ENCODE peak calls at places on chromosomes 13 and 19, in six cellular contexts. U, W, H, I, M and Z are unnamed samples.
A peak's percentile ranks its signal among the peaks of the same experiment; 100 is the strongest.

GRCh38 chr13:31207630-31208549 is 8.1 kb downstream of the B3GLCT start:
- DNase-seq in U (no peak), W (no peak), H (peak; percentile 76), I (no peak), M (no peak), Z (no peak)

GRCh38 chr19:29745253-29745652 is 30.2 kb upstream of the C19orf12 start:
- DNase-seq in U (no peak), W (no peak), H (no peak), I (no peak), M (peak; percentile 81), Z (no peak)

GRCh38 chr13:107767119-107767518 is 448.2 kb downstream of the LIG4 start:
- DNase-seq in U (no peak), W (no peak), H (no peak), I (no peak), M (no peak), Z (no peak)

GRCh38 chr13:112687836-112688559 is 1.8 kb upstream of the ATP11A start:
- DNase-seq in U (no peak), W (no peak), H (no peak), I (no peak), M (peak; percentile 45), Z (no peak)

GRCh38 chr19:46732966-46733692 is 12.7 kb upstream of the FKRP start:
- DNase-seq in U (no peak), W (no peak), H (peak; percentile 78), I (no peak), M (no peak), Z (no peak)

GRCh38 chr13:105630411-105630810 is 905.1 kb downstream of the EFNB2 start:
- DNase-seq in U (no peak), W (no peak), H (no peak), I (no peak), M (no peak), Z (no peak)

GRCh38 chr13:108572782-108573211 is 56.6 kb upstream of the MYO16 start:
- DNase-seq in U (no peak), W (no peak), H (no peak), I (peak; percentile 18), M (no peak), Z (no peak)

GRCh38 chr13:101552797-101553196 is 100.3 kb downstream of the ITGBL1 start:
- DNase-seq in U (no peak), W (no peak), H (peak; percentile 57), I (peak; percentile 25), M (no peak), Z (no peak)

GRCh38 chr19:28045621-28046020 is 1167.3 kb downstream of the UQCRFS1 start:
- DNase-seq in U (no peak), W (no peak), H (no peak), I (no peak), M (no peak), Z (no peak)

GRCh38 chr19:23543351-23543750 is 143.7 kb downstream of the ZNF675 start:
- DNase-seq in U (no peak), W (no peak), H (no peak), I (no peak), M (no peak), Z (no peak)

GRCh38 chr19:23541991-23542390 is 145.0 kb downstream of the ZNF675 start:
- DNase-seq in U (no peak), W (no peak), H (no peak), I (no peak), M (no peak), Z (no peak)

GRCh38 chr19:23542562-23542961 is 144.4 kb downstream of the ZNF675 start:
- DNase-seq in U (no peak), W (no peak), H (no peak), I (peak; percentile 54), M (no peak), Z (no peak)

GRCh38 chr19:23539499-23539898 is 144.2 kb upstream of the ZNF91 start:
- DNase-seq in U (no peak), W (no peak), H (no peak), I (no peak), M (no peak), Z (no peak)
- TF ChIP-seq CTCF in U (no peak), W (no peak), H (no peak), I (no peak), M (no peak), Z (no peak)

GRCh38 chr19:33876192-33876591 is 79.5 kb downstream of the KCTD15 start:
- DNase-seq in U (no peak), W (no peak), H (no peak), I (no peak), M (no peak), Z (no peak)

GRCh38 chr19:33876619-33877018 is 79.9 kb downstream of the KCTD15 start:
- DNase-seq in U (no peak), W (no peak), H (no peak), I (no peak), M (no peak), Z (no peak)

GRCh38 chr19:33878136-33878535 is 81.5 kb downstream of the KCTD15 start:
- DNase-seq in U (no peak), W (no peak), H (no peak), I (no peak), M (no peak), Z (no peak)

GRCh38 chr19:33879818-33880575 is 83.3 kb downstream of the KCTD15 start:
- DNase-seq in U (no peak), W (no peak), H (no peak), I (no peak), M (peak; percentile 63), Z (no peak)

GRCh38 chr19:33878912-33879810 is 82.5 kb downstream of the KCTD15 start:
- DNase-seq in U (no peak), W (no peak), H (no peak), I (no peak), M (no peak), Z (no peak)
- TF ChIP-seq CTCF in U (no peak), W (no peak), H (no peak), I (no peak), M (no peak), Z (no peak)

GRCh38 chr13:48730971-48731658 is 77.4 kb downstream of the CYSLTR2 start:
- DNase-seq in U (no peak), W (no peak), H (peak; percentile 79), I (peak; percentile 73), M (peak; percentile 56), Z (no peak)
- TF ChIP-seq CTCF in U (no peak), W (no peak), H (no peak), I (peak; percentile 11), M (peak; percentile 42), Z (peak; percentile 16)

GRCh38 chr19:1363599-1363998 is 20.1 kb upstream of the NDUFS7 start:
- DNase-seq in U (no peak), W (no peak), H (no peak), I (no peak), M (no peak), Z (no peak)

GRCh38 chr19:1361601-1362384 is 21.9 kb upstream of the NDUFS7 start:
- DNase-seq in U (no peak), W (no peak), H (peak; percentile 88), I (no peak), M (no peak), Z (no peak)

GRCh38 chr19:1364070-1364719 is 19.5 kb upstream of the NDUFS7 start:
- DNase-seq in U (no peak), W (no peak), H (no peak), I (no peak), M (no peak), Z (no peak)

GRCh38 chr19:1360818-1361461 is 22.8 kb upstream of the NDUFS7 start:
- DNase-seq in U (no peak), W (peak; percentile 55), H (peak; percentile 93), I (peak; percentile 26), M (peak; percentile 55), Z (no peak)

DNA sequence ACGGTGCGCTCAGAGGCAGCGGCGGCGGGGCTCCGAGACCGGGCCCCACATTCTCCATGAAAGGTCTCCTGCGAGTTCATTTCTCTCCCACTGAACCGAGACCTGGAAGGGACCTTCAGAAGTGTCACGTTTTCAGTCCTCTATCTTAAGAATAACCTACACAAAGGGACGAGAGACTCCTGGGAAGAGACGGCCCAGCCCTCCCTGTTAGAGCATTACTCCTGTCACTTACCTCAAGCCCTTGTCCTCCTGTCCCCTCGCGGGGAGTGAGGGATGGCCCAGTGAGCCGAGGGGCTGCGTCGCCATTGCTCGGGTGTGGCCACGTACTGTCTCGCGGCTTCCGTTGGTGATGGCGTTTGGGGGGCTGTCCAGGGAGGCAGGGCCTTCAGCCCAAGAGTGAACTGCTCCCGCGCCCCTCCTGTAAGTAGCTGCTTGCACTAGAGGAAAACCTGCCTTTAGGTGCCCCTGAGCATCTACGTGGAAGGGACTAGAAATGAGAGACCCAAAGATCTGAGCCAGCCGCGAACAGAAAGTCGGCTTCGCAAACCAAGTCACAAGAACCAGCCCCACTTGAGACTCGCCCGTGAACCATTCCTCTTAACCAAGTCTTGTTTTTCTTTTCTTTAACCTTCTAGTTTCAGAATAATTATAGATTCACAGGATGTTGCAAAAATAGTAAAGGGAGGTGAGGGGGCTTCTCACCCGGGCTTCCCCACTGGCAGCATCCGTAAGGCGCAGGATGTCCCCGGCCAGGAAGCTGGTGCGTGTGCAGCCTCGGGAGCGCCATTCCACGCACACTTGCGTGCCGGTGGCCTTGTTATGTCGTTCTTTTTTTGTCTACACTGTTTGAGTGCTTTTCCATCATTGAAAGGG is 21.1 kb upstream of the NDUFS7 start:
- DNase-seq in U (no peak), W (no peak), H (no peak), I (no peak), M (no peak), Z (no peak)
- TF ChIP-seq CTCF in U (no peak), W (no peak), H (no peak), I (no peak), M (no peak), Z (no peak)

DNA sequence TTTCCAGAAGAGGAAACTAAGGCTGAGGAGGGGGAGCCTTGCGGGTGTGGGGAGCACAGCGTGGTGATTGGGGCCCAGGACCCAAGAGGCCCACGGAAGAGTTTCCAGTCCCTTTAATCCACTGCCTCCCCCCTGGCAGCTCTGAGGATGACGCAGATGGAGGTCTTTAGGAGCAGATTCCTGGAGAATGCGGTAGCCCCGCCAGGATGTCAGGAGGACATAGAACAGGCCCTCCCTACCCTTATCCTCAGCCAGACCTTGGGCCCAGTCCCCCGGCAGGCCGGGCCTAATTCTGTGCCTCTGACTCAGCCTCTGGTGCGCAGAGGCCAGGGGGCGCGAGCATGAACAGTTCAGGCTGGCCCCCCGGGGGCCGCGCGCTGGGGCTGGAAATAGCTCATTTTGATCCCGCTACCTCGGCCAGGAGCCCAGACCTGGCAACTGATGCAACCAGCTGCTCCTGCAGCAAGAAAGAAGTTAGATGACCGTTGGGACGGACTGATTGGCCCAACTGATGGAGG is 461 bp upstream of the HSPB6 start:
- DNase-seq in U (no peak), W (peak; percentile 84), H (peak; percentile 96), I (no peak), M (no peak), Z (no peak)
- TF ChIP-seq CTCF in U (no peak), W (no peak), H (no peak), I (no peak), M (no peak), Z (no peak)